ENCODE peak calls at places on chromosomes 4 and X, in eight cellular contexts. One of them, this sample, is unnamed.

GRCh38 chr4:27828843-27829242 is 968.2 kb downstream of the STIM2 start:
- DNase-seq in M059J: no peak
- DNase-seq in NCI-H1092: no peak
- DNase-seq in anterior cingulate cortex: no peak
- DNase-seq in CD4-positive, alpha-beta memory T cell: no peak
- DNase-seq in NCI-H1694: no peak
- DNase-seq in GOT3: no peak
- DNase-seq in heart left ventricle: no peak
- DNase-seq in this sample: no peak

GRCh38 chrX:110532527-110532926 is 173.9 kb downstream of the RTL9 start:
- DNase-seq in M059J: no peak
- DNase-seq in NCI-H1092: no peak
- DNase-seq in CD4-positive, alpha-beta memory T cell: no peak
- DNase-seq in NCI-H1694: no peak
- DNase-seq in GOT3: no peak
- DNase-seq in heart left ventricle: no peak
- DNase-seq in anterior cingulate cortex: no peak
- DNase-seq in this sample: peak

GRCh38 chrX:7926501-7926900 is 712 bp downstream of the PNPLA4 start:
- DNase-seq in NCI-H1694: no peak
- DNase-seq in NCI-H1092: no peak
- DNase-seq in anterior cingulate cortex: no peak
- DNase-seq in heart left ventricle: no peak
- DNase-seq in CD4-positive, alpha-beta memory T cell: no peak
- DNase-seq in GOT3: no peak
- DNase-seq in M059J: no peak
- DNase-seq in this sample: no peak

GRCh38 chr4:128570380-128570779 is 239.1 kb upstream of the JADE1 start:
- DNase-seq in heart left ventricle: peak
- DNase-seq in GOT3: no peak
- DNase-seq in anterior cingulate cortex: no peak
- DNase-seq in M059J: peak
- DNase-seq in CD4-positive, alpha-beta memory T cell: no peak
- DNase-seq in NCI-H1092: no peak
- DNase-seq in NCI-H1694: no peak
- DNase-seq in this sample: no peak

GRCh38 chr4:151329217-151330007 is 4.0 kb upstream of the SH3D19 start:
- DNase-seq in anterior cingulate cortex: no peak
- DNase-seq in CD4-positive, alpha-beta memory T cell: no peak
- DNase-seq in GOT3: no peak
- DNase-seq in NCI-H1092: no peak
- DNase-seq in NCI-H1694: no peak
- DNase-seq in heart left ventricle: no peak
- DNase-seq in M059J: no peak
- DNase-seq in this sample: no peak

GRCh38 chr4:78059524-78059889 is 2.4 kb downstream of the FRAS1 start:
- DNase-seq in M059J: peak
- DNase-seq in heart left ventricle: peak
- DNase-seq in anterior cingulate cortex: peak
- DNase-seq in NCI-H1092: peak
- DNase-seq in GOT3: no peak
- DNase-seq in CD4-positive, alpha-beta memory T cell: no peak
- DNase-seq in NCI-H1694: peak
- DNase-seq in this sample: peak

GRCh38 chr4:186770446-186771175 is 47.0 kb upstream of the FAT1 start:
- DNase-seq in GOT3: no peak
- DNase-seq in NCI-H1092: no peak
- DNase-seq in anterior cingulate cortex: no peak
- DNase-seq in CD4-positive, alpha-beta memory T cell: no peak
- DNase-seq in NCI-H1694: no peak
- DNase-seq in M059J: peak
- DNase-seq in heart left ventricle: no peak
- DNase-seq in this sample: no peak

GRCh38 chr4:85776579-85776978 is 301.6 kb downstream of the ARHGAP24 start:
- DNase-seq in anterior cingulate cortex: no peak
- DNase-seq in NCI-H1092: no peak
- DNase-seq in CD4-positive, alpha-beta memory T cell: no peak
- DNase-seq in M059J: peak
- DNase-seq in GOT3: no peak
- DNase-seq in NCI-H1694: no peak
- DNase-seq in heart left ventricle: no peak
- DNase-seq in this sample: no peak

GRCh38 chrX:103941201-103941975 is 21.0 kb upstream of the TMSB15B start:
- DNase-seq in heart left ventricle: no peak
- DNase-seq in CD4-positive, alpha-beta memory T cell: peak
- DNase-seq in NCI-H1694: no peak
- DNase-seq in M059J: peak
- DNase-seq in anterior cingulate cortex: no peak
- DNase-seq in GOT3: no peak
- DNase-seq in NCI-H1092: no peak
- DNase-seq in this sample: no peak

GRCh38 chr4:91064157-91064853 is 937.1 kb downstream of the CCSER1 start:
- DNase-seq in NCI-H1092: peak
- DNase-seq in GOT3: no peak
- DNase-seq in heart left ventricle: no peak
- DNase-seq in NCI-H1694: peak
- DNase-seq in CD4-positive, alpha-beta memory T cell: no peak
- DNase-seq in M059J: peak
- DNase-seq in anterior cingulate cortex: no peak
- DNase-seq in this sample: peak

GRCh38 chr4:172892300-172892699 is 276.3 kb upstream of the GALNT7 start:
- DNase-seq in NCI-H1694: no peak
- DNase-seq in anterior cingulate cortex: no peak
- DNase-seq in GOT3: no peak
- DNase-seq in heart left ventricle: no peak
- DNase-seq in NCI-H1092: no peak
- DNase-seq in M059J: no peak
- DNase-seq in CD4-positive, alpha-beta memory T cell: no peak
- DNase-seq in this sample: no peak

This sample was measured in heart right ventricle.